ENCODE peak calls at places on chromosomes 12 and 14, in eight cellular contexts. One of them, this sample, is unnamed.

GRCh38 chr12:43329381-43329780 is 222.6 kb downstream of the ADAMTS20 start:
- DNase-seq in T follicular helper cell: no peak
- DNase-seq in AG04449: no peak
- DNase-seq in naive thymus-derived CD4-positive, alpha-beta T cell: no peak
- DNase-seq in stimulated activated CD8-positive, alpha-beta memory T cell treated with anti-CD3 and anti-CD28 coated beads, Interleukin-2, amount 100 ng/mL, for 1 hour: no peak
- DNase-seq in H1: no peak
- DNase-seq in activated B cell treated with CpG ODN at 0.5 μM for 24 hours: no peak
- DNase-seq in tibial artery: no peak
- DNase-seq in this sample: no peak

GRCh38 chr12:113190761-113191160 is 5.2 kb downstream of the RITA1 start:
- DNase-seq in T follicular helper cell: no peak
- DNase-seq in AG04449: no peak
- DNase-seq in naive thymus-derived CD4-positive, alpha-beta T cell: no peak
- DNase-seq in stimulated activated CD8-positive, alpha-beta memory T cell treated with anti-CD3 and anti-CD28 coated beads, Interleukin-2, amount 100 ng/mL, for 1 hour: no peak
- DNase-seq in H1: no peak
- DNase-seq in activated B cell treated with CpG ODN at 0.5 μM for 24 hours: no peak
- DNase-seq in tibial artery: no peak
- DNase-seq in this sample: no peak

GRCh38 chr12:93154096-93154728 is 223.5 kb upstream of the NUDT4 start:
- DNase-seq in T follicular helper cell: no peak
- DNase-seq in AG04449: no peak
- DNase-seq in naive thymus-derived CD4-positive, alpha-beta T cell: no peak
- DNase-seq in stimulated activated CD8-positive, alpha-beta memory T cell treated with anti-CD3 and anti-CD28 coated beads, Interleukin-2, amount 100 ng/mL, for 1 hour: no peak
- DNase-seq in H1: no peak
- DNase-seq in activated B cell treated with CpG ODN at 0.5 μM for 24 hours: no peak
- DNase-seq in tibial artery: no peak
- DNase-seq in this sample: no peak

GRCh38 chr14:32900602-32901001 is 38.1 kb upstream of the NPAS3 start:
- DNase-seq in T follicular helper cell: no peak
- DNase-seq in AG04449: no peak
- DNase-seq in naive thymus-derived CD4-positive, alpha-beta T cell: no peak
- DNase-seq in stimulated activated CD8-positive, alpha-beta memory T cell treated with anti-CD3 and anti-CD28 coated beads, Interleukin-2, amount 100 ng/mL, for 1 hour: no peak
- DNase-seq in H1: no peak
- DNase-seq in activated B cell treated with CpG ODN at 0.5 μM for 24 hours: no peak
- DNase-seq in tibial artery: no peak
- DNase-seq in this sample: no peak

GRCh38 chr12:54561164-54561563 is 11.8 kb downstream of the PDE1B start:
- DNase-seq in T follicular helper cell: no peak
- DNase-seq in AG04449: no peak
- DNase-seq in naive thymus-derived CD4-positive, alpha-beta T cell: no peak
- DNase-seq in stimulated activated CD8-positive, alpha-beta memory T cell treated with anti-CD3 and anti-CD28 coated beads, Interleukin-2, amount 100 ng/mL, for 1 hour: no peak
- DNase-seq in H1: no peak
- DNase-seq in activated B cell treated with CpG ODN at 0.5 μM for 24 hours: no peak
- DNase-seq in tibial artery: peak
- DNase-seq in this sample: no peak

GRCh38 chr14:23861666-23862065 is 91.9 kb upstream of the DHRS4 start:
- DNase-seq in T follicular helper cell: no peak
- DNase-seq in AG04449: no peak
- DNase-seq in naive thymus-derived CD4-positive, alpha-beta T cell: no peak
- DNase-seq in stimulated activated CD8-positive, alpha-beta memory T cell treated with anti-CD3 and anti-CD28 coated beads, Interleukin-2, amount 100 ng/mL, for 1 hour: no peak
- DNase-seq in H1: no peak
- DNase-seq in activated B cell treated with CpG ODN at 0.5 μM for 24 hours: no peak
- DNase-seq in tibial artery: no peak
- DNase-seq in this sample: no peak

GRCh38 chr14:77041837-77042557 is 13.5 kb upstream of the IRF2BPL start:
- DNase-seq in T follicular helper cell: no peak
- DNase-seq in AG04449: peak
- DNase-seq in naive thymus-derived CD4-positive, alpha-beta T cell: no peak
- DNase-seq in stimulated activated CD8-positive, alpha-beta memory T cell treated with anti-CD3 and anti-CD28 coated beads, Interleukin-2, amount 100 ng/mL, for 1 hour: no peak
- DNase-seq in H1: no peak
- DNase-seq in activated B cell treated with CpG ODN at 0.5 μM for 24 hours: no peak
- DNase-seq in tibial artery: peak
- DNase-seq in this sample: no peak

GRCh38 chr14:27927519-27927918 is 839.1 kb upstream of the FOXG1 start:
- DNase-seq in T follicular helper cell: no peak
- DNase-seq in AG04449: no peak
- DNase-seq in naive thymus-derived CD4-positive, alpha-beta T cell: no peak
- DNase-seq in stimulated activated CD8-positive, alpha-beta memory T cell treated with anti-CD3 and anti-CD28 coated beads, Interleukin-2, amount 100 ng/mL, for 1 hour: no peak
- DNase-seq in H1: no peak
- DNase-seq in activated B cell treated with CpG ODN at 0.5 μM for 24 hours: no peak
- DNase-seq in tibial artery: no peak
- DNase-seq in this sample: no peak

GRCh38 chr14:52835122-52835903 is 43.9 kb upstream of the GNPNAT1 start:
- DNase-seq in T follicular helper cell: no peak
- DNase-seq in AG04449: no peak
- DNase-seq in naive thymus-derived CD4-positive, alpha-beta T cell: no peak
- DNase-seq in stimulated activated CD8-positive, alpha-beta memory T cell treated with anti-CD3 and anti-CD28 coated beads, Interleukin-2, amount 100 ng/mL, for 1 hour: no peak
- DNase-seq in H1: no peak
- DNase-seq in activated B cell treated with CpG ODN at 0.5 μM for 24 hours: no peak
- DNase-seq in tibial artery: no peak
- DNase-seq in this sample: no peak

This sample was measured in memory B cell.